ENCODE peak calls at places on chromosome 11, in six cellular contexts. L is vagina, Z is RCC 7860, H is NCI-H1436, U is cardiac muscle cell, R is RPMI8226. I is an unnamed sample.

GRCh38 chr11:132024587-132025295 is 654.3 kb downstream of the NTM start:
- DNase-seq in L (no peak), Z (peak), H (no peak), U (no peak), R (no peak), I (no peak)

GRCh38 chr11:102589047-102589459 is 36.1 kb downstream of the MMP20 start:
- DNase-seq in L (no peak), Z (no peak), H (no peak), U (no peak), R (no peak), I (no peak)

GRCh38 chr11:113289341-113290187 is 24.8 kb upstream of the TTC12 start:
- DNase-seq in L (peak), Z (peak), H (peak), U (peak), R (peak), I (peak)

GRCh38 chr11:23473782-23474181 is 613.5 kb upstream of the CCDC179 start:
- DNase-seq in L (no peak), Z (no peak), H (no peak), U (no peak), R (no peak), I (no peak)

GRCh38 chr11:34620202-34620601 is 691 bp upstream of the EHF start:
- DNase-seq in L (no peak), Z (no peak), H (no peak), U (no peak), R (no peak), I (no peak)

GRCh38 chr11:10080134-10080533 is 213.9 kb downstream of the SBF2 start:
- DNase-seq in L (no peak), Z (no peak), H (no peak), U (no peak), R (no peak), I (no peak)

GRCh38 chr11:64031001-64031400 is 4.7 kb upstream of the FLRT1 start:
- DNase-seq in L (no peak), Z (no peak), H (no peak), U (no peak), R (no peak), I (no peak)

GRCh38 chr11:46352063-46352841 is 5.0 kb downstream of the DGKZ start:
- DNase-seq in L (no peak), Z (peak), H (peak), U (peak), R (no peak), I (peak)

GRCh38 chr11:69397732-69398131 is 83.7 kb upstream of the LINC01488 start:
- DNase-seq in L (no peak), Z (peak), H (no peak), U (no peak), R (no peak), I (no peak)

GRCh38 chr11:129163714-129164164 is 28.4 kb downstream of the ARHGAP32 start:
- DNase-seq in L (no peak), Z (no peak), H (no peak), U (no peak), R (no peak), I (no peak)

GRCh38 chr11:118170892-118171273 is 5.6 kb downstream of the SCN2B start:
- DNase-seq in L (no peak), Z (no peak), H (no peak), U (no peak), R (peak), I (no peak)

GRCh38 chr11:19253149-19253540 is 12.4 kb upstream of the E2F8 start:
- DNase-seq in L (no peak), Z (no peak), H (no peak), U (no peak), R (no peak), I (no peak)

GRCh38 chr11:57567210-57567511 is 311 bp downstream of the UBE2L6 start:
- DNase-seq in L (no peak), Z (no peak), H (no peak), U (no peak), R (peak), I (no peak)

GRCh38 chr11:94740083-94740974 is 27.8 kb upstream of the AMOTL1 start:
- DNase-seq in L (no peak), Z (no peak), H (peak), U (peak), R (no peak), I (peak)

GRCh38 chr11:69292221-69292648 is 1.7 kb upstream of the MYEOV start:
- DNase-seq in L (no peak), Z (no peak), H (no peak), U (no peak), R (peak), I (peak)

GRCh38 chr11:65891180-65892136 is 985 bp downstream of the CCDC85B start:
- DNase-seq in L (no peak), Z (peak), H (no peak), U (peak), R (peak), I (peak)

GRCh38 chr11:84923489-84923888 is 703.7 kb downstream of the DLG2 start:
- DNase-seq in L (no peak), Z (no peak), H (no peak), U (no peak), R (no peak), I (no peak)

I was measured in GM23338.